ENCODE peak calls at places on chromosomes 13 and 19, in five cellular contexts. B, V, Q, U and G are unnamed samples.

GRCh38 chr19:41306394-41306793 is 3.6 kb upstream of the CCDC97 start:
- DNase-seq in B (no peak), V (no peak), Q (no peak), U (no peak), G (no peak)

GRCh38 chr13:47299316-47299715 is 402.5 kb upstream of the HTR2A start:
- DNase-seq in B (no peak), V (no peak), Q (peak), U (no peak), G (no peak)

GRCh38 chr13:101930331-101930730 is 471.5 kb downstream of the FGF14 start:
- DNase-seq in B (no peak), V (no peak), Q (no peak), U (no peak), G (no peak)

GRCh38 chr19:10981496-10981895 is 20.7 kb downstream of the SMARCA4 start:
- DNase-seq in B (no peak), V (no peak), Q (no peak), U (no peak), G (no peak)

GRCh38 chr19:46610851-46611770 is 10.0 kb downstream of the CALM3 start:
- DNase-seq in B (no peak), V (no peak), Q (peak), U (no peak), G (no peak)

GRCh38 chr19:12938054-12938535 is 314 bp upstream of the CALR start:
- DNase-seq in B (peak), V (peak), Q (peak), U (peak), G (peak)

GRCh38 chr13:112687836-112688559 is 1.8 kb upstream of the ATP11A start:
- DNase-seq in B (no peak), V (no peak), Q (no peak), U (no peak), G (no peak)

GRCh38 chr13:43682698-43683097 is 104.1 kb downstream of the ENOX1 start:
- DNase-seq in B (no peak), V (no peak), Q (no peak), U (no peak), G (no peak)

GRCh38 chr13:113729329-113730019 is 29.6 kb upstream of the TMEM255B start:
- DNase-seq in B (no peak), V (no peak), Q (no peak), U (peak), G (no peak)

GRCh38 chr19:32453736-32454135 is 48.2 kb downstream of the DPY19L3 start:
- DNase-seq in B (no peak), V (peak), Q (no peak), U (no peak), G (no peak)

GRCh38 chr19:8526345-8527062 is 12.5 kb upstream of the ZNF414 start:
- DNase-seq in B (no peak), V (peak), Q (peak), U (peak), G (peak)

GRCh38 chr19:19551862-19552192 is 13.8 kb downstream of the CILP2 start:
- DNase-seq in B (no peak), V (no peak), Q (peak), U (no peak), G (no peak)

GRCh38 chr13:79393564-79394249 is 12.3 kb downstream of the RBM26 start:
- DNase-seq in B (no peak), V (no peak), Q (no peak), U (no peak), G (no peak)

GRCh38 chr19:56748443-56748842 is 76.9 kb upstream of the ZNF835 start:
- DNase-seq in B (no peak), V (peak), Q (no peak), U (no peak), G (no peak)

GRCh38 chr13:23433171-23434153 is at the start of gene SACS:
- DNase-seq in B (no peak), V (no peak), Q (peak), U (peak), G (peak)

GRCh38 chr19:49854861-49855263 is 3.9 kb downstream of the PTOV1 start:
- DNase-seq in B (no peak), V (no peak), Q (no peak), U (no peak), G (no peak)

GRCh38 chr13:35471466-35472307 is 4.8 kb downstream of the MAB21L1 start:
- DNase-seq in B (no peak), V (no peak), Q (no peak), U (no peak), G (no peak)

GRCh38 chr19:13209797-13210775 is 59.9 kb downstream of the IER2 start:
- DNase-seq in B (no peak), V (no peak), Q (no peak), U (no peak), G (no peak)

GRCh38 chr19:9128171-9128570 is 1.4 kb upstream of the OR7G3 start:
- DNase-seq in B (no peak), V (peak), Q (no peak), U (no peak), G (peak)

GRCh38 chr19:41395355-41395754 is 1.8 kb downstream of the EXOSC5 start:
- DNase-seq in B (no peak), V (no peak), Q (no peak), U (no peak), G (no peak)

GRCh38 chr19:33300016-33300981 is 2.0 kb downstream of the CEBPA start:
- DNase-seq in B (no peak), V (no peak), Q (no peak), U (no peak), G (peak)

GRCh38 chr19:55226273-55226672 is 2.3 kb downstream of the TMEM86B start:
- DNase-seq in B (no peak), V (no peak), Q (no peak), U (no peak), G (no peak)

GRCh38 chr19:6236310-6237291 is 43.2 kb downstream of the MLLT1 start:
- DNase-seq in B (no peak), V (peak), Q (no peak), U (peak), G (peak)

GRCh38 chr13:19927117-19927734 is 31.3 kb upstream of the ZMYM2 start:
- DNase-seq in B (no peak), V (peak), Q (peak), U (no peak), G (peak)

GRCh38 chr13:24208314-24208713 is 47.8 kb downstream of the SPATA13 start:
- DNase-seq in B (no peak), V (peak), Q (peak), U (no peak), G (peak)